ENCODE peak calls at places on chromosomes 13 and 19, in six cellular contexts. N is NB4, J is lower leg skin, W is cardiac muscle cell, S is fibroblast of lung, K is lung. Y is an unnamed sample.

GRCh38 chr13:68608147-68608546 is 1378.0 kb upstream of the PCDH9 start:
- DNase-seq in N (no peak), J (no peak), W (no peak), S (no peak), K (no peak), Y (peak; percentile 48)

GRCh38 chr13:33520480-33520839 is 234.9 kb upstream of the STARD13 start:
- DNase-seq in N (no peak), J (no peak), W (no peak), S (no peak), K (no peak), Y (no peak)

GRCh38 chr13:51666839-51667238 is 82.6 kb downstream of the WDFY2 start:
- DNase-seq in N (no peak), J (no peak), W (no peak), S (no peak), K (no peak), Y (no peak)

GRCh38 chr13:80473695-80474094 is 132.8 kb upstream of the SPRY2 start:
- DNase-seq in N (no peak), J (no peak), W (peak; percentile 54), S (peak; percentile 92), K (no peak), Y (peak; percentile 82)

GRCh38 chr13:64684685-64685431 is 2545.3 kb downstream of the PCDH9 start:
- DNase-seq in N (no peak), J (no peak), W (peak; percentile 21), S (no peak), K (no peak), Y (no peak)

GRCh38 chr13:48319458-48320395 is 16.2 kb downstream of the RB1 start:
- DNase-seq in N (no peak), J (no peak), W (no peak), S (no peak), K (no peak), Y (no peak)

GRCh38 chr13:97757807-97758206 is 195.7 kb upstream of the IPO5 start:
- DNase-seq in N (no peak), J (no peak), W (peak; percentile 98), S (peak; percentile 17), K (no peak), Y (no peak)

GRCh38 chr13:28320884-28321574 is 173.9 kb downstream of the FLT1 start:
- DNase-seq in N (no peak), J (no peak), W (no peak), S (peak; percentile 31), K (no peak), Y (peak; percentile 19)

GRCh38 chr13:24253520-24254150 is 55.7 kb upstream of the C1QTNF9 start:
- DNase-seq in N (no peak), J (no peak), W (no peak), S (no peak), K (no peak), Y (no peak)

GRCh38 chr19:22807061-22807835 is 23.3 kb upstream of the ZNF99 start:
- DNase-seq in N (no peak), J (no peak), W (no peak), S (no peak), K (no peak), Y (no peak)

GRCh38 chr13:114065141-114065925 is 67.1 kb downstream of the RASA3 start:
- DNase-seq in N (peak; percentile 99), J (peak; percentile 82), W (peak; percentile 97), S (peak; percentile 99), K (peak; percentile 83), Y (peak; percentile 95)

GRCh38 chr13:65530688-65531087 is 1699.4 kb downstream of the PCDH9 start:
- DNase-seq in N (no peak), J (no peak), W (peak; percentile 13), S (no peak), K (no peak), Y (no peak)

GRCh38 chr19:10402441-10403038 is 802 bp downstream of the CDC37 start:
- DNase-seq in N (peak; percentile 73), J (no peak), W (peak; percentile 59), S (peak; percentile 52), K (no peak), Y (peak; percentile 58)

GRCh38 chr13:38960175-38960574 is 30.5 kb downstream of the STOML3 start:
- DNase-seq in N (no peak), J (no peak), W (no peak), S (no peak), K (no peak), Y (no peak)

GRCh38 chr13:80894930-80895329 is 554.0 kb upstream of the SPRY2 start:
- DNase-seq in N (no peak), J (no peak), W (no peak), S (peak; percentile 45), K (no peak), Y (no peak)

GRCh38 chr13:101454767-101455166 is 2.3 kb downstream of the ITGBL1 start:
- DNase-seq in N (no peak), J (no peak), W (peak; percentile 3), S (peak; percentile 11), K (no peak), Y (peak; percentile 86)

GRCh38 chr19:45571457-45572220 is 13.0 kb downstream of the OPA3 start:
- DNase-seq in N (no peak), J (no peak), W (no peak), S (no peak), K (no peak), Y (no peak)

GRCh38 chr19:45575216-45575615 is 9.4 kb downstream of the OPA3 start:
- DNase-seq in N (no peak), J (no peak), W (no peak), S (no peak), K (no peak), Y (no peak)

GRCh38 chr19:45576682-45577081 is 7.9 kb downstream of the OPA3 start:
- DNase-seq in N (no peak), J (no peak), W (no peak), S (no peak), K (no peak), Y (no peak)

GRCh38 chr19:45577111-45577905 is 7.3 kb downstream of the OPA3 start:
- DNase-seq in N (no peak), J (no peak), W (peak; percentile 87), S (peak; percentile 86), K (no peak), Y (peak; percentile 95)

GRCh38 chr19:45574526-45574925 is 10.1 kb downstream of the OPA3 start:
- DNase-seq in N (no peak), J (no peak), W (no peak), S (no peak), K (no peak), Y (no peak)
- H3K4me3 ChIP-seq in N (no peak overlapping the region), J (no peak overlapping the region), W (no peak overlapping the region), S (no peak overlapping the region), K (no peak overlapping the region), Y (no peak overlapping the region)

DNA sequence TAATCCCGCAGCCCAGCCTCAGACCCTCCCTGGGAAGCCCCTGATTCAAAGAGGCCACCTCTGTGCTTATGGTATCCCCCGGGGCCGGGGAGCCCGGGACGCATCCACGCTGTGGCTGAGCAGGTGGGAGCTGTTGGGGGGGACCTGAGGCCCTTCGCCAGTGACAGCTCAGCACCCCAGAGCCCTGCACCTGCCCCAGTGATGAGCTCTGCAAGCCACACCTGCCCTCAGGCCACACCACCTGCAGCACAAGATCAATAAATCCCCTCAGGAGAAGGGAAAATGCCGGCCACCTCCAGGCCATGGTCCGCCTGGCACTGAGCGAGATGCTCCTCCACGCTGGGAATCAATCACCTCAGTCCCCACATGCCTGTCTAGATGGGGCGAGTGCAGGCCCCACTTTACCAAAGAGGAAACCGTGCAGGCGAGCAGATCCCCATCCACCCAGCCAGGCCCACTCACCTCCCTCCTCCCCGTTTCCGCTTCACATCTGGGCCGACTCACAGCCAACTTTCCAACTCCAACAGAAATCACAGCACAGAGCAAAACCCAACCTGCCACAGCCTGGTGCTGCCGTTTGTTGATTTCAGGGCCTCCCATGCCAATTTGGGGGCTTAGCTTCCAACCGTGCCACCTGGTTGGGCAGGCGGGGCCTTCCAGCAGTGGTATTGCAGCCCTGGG is 12.8 kb downstream of the MOB3A start:
- DNase-seq in N (peak; percentile 37), J (no peak), W (no peak), S (no peak), K (no peak), Y (no peak)
- H3K4me3 ChIP-seq in N (peak overlapping the region; percentile 69), J (no peak overlapping the region), W (no peak overlapping the region), S (no peak overlapping the region), K (peak overlapping the region; percentile 3), Y (no peak overlapping the region)

GRCh38 chr13:99304541-99304940 is 2.7 kb downstream of the GPR183 start:
- DNase-seq in N (no peak), J (no peak), W (no peak), S (no peak), K (no peak), Y (no peak)
- H3K4me3 ChIP-seq in N (no peak overlapping the region), J (no peak overlapping the region), W (no peak overlapping the region), S (no peak overlapping the region), K (no peak overlapping the region), Y (no peak overlapping the region)

GRCh38 chr19:17872251-17873001 is 681 bp downstream of the SLC5A5 start:
- DNase-seq in N (peak; percentile 32), J (no peak), W (no peak), S (no peak), K (no peak), Y (no peak)

GRCh38 chr19:17869114-17869608 is 2.6 kb upstream of the SLC5A5 start:
- DNase-seq in N (no peak), J (no peak), W (no peak), S (no peak), K (no peak), Y (no peak)

GRCh38 chr19:17873661-17874422 is 2.1 kb downstream of the SLC5A5 start:
- DNase-seq in N (peak; percentile 39), J (no peak), W (peak; percentile 30), S (no peak), K (no peak), Y (peak; percentile 60)

GRCh38 chr19:17871032-17871877 is 490 bp upstream of the SLC5A5 start:
- DNase-seq in N (no peak), J (no peak), W (no peak), S (no peak), K (no peak), Y (no peak)

DNA sequence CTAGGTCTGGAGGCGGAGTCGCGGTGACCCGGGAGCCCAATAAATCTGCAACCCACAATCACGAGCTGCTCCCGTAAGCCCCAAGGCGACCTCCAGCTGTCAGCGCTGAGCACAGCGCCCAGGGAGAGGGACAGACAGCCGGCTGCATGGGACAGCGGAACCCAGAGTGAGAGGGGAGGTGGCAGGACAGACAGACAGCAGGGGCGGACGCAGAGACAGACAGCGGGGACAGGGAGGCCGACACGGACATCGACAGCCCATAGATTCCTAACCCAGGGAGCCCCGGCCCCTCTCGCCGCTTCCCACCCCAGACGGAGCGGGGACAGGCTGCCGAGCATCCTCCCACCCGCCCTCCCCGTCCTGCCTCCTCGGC is at the start of gene SLC5A5:
- DNase-seq in N (peak; percentile 74), J (no peak), W (no peak), S (no peak), K (no peak), Y (peak; percentile 16)
- H3K4me3 ChIP-seq in N (no peak within 1 kb of the TSS), J (no peak within 1 kb of the TSS), W (no peak within 1 kb of the TSS), S (no peak within 1 kb of the TSS), K (no peak within 1 kb of the TSS), Y (no peak within 1 kb of the TSS)

DNA sequence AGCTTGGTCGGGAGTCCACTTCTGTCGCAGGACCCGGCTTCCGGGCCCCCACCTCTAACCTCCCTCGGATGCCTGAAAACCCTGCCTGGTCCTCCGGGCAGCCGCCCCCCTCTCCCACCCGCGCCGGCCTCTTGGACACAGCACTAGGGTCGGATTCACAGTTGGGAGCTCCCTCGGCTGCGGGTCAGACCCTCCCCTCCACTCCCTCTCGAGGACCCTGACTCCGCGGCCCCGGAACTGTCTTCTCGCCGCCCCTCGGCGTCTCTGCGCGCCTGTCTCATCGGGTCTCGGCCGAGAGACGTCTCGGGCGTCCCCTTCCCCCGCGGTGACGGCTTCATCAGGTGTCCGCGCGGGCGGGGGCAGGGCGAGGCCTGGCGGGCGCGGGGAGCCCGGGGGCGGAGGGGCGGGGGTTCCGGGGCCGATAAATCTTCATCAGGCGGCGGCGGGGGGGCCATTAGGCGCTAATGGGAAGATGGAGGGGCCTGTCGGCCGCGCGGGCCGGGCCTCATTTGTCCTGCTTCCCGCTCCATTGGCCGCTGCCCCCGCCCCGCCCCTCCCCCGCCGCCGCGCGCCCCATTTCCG is 11.7 kb upstream of the ERFL start:
- DNase-seq in N (no peak), J (no peak), W (no peak), S (no peak), K (no peak), Y (no peak)
- H3K4me3 ChIP-seq in N (no peak overlapping the region), J (no peak overlapping the region), W (peak overlapping the region; percentile 32), S (peak overlapping the region; percentile 60), K (peak overlapping the region; percentile 26), Y (peak overlapping the region; percentile 50)